ENCODE peak calls at places on chromosomes 12 and 14, in eight cellular contexts. H is lower leg skin, P is body of pancreas, Q is tibial nerve, N is upper lobe of left lung, T is NB4, U is ovary, R is HCT116. W is an unnamed sample.

GRCh38 chr12:12735301-12735700 is 18.1 kb downstream of the CDKN1B start:
- DNase-seq in H (no peak), P (no peak), Q (no peak), N (no peak), T (no peak), U (no peak), R (no peak), W (no peak)

GRCh38 chr12:109818253-109818652 is 14.9 kb downstream of the TRPV4 start:
- DNase-seq in H (no peak), P (no peak), Q (no peak), N (no peak), T (no peak), U (no peak), R (no peak), W (no peak)

GRCh38 chr12:112987561-112987960 is 9.2 kb downstream of the OAS2 start:
- DNase-seq in H (no peak), P (no peak), Q (no peak), N (no peak), T (no peak), U (no peak), R (no peak), W (peak; percentile 4)

GRCh38 chr12:946656-947055 is 2.8 kb downstream of the RAD52 start:
- DNase-seq in H (no peak), P (no peak), Q (no peak), N (no peak), T (peak; percentile 45), U (no peak), R (no peak), W (no peak)

GRCh38 chr12:95323204-95323603 is 105.6 kb downstream of the VEZT start:
- DNase-seq in H (no peak), P (no peak), Q (no peak), N (no peak), T (no peak), U (no peak), R (no peak), W (no peak)

GRCh38 chr12:124611559-124612391 is 44.4 kb upstream of the NCOR2 start:
- DNase-seq in H (no peak), P (no peak), Q (no peak), N (no peak), T (no peak), U (no peak), R (no peak), W (no peak)

GRCh38 chr12:100755186-100755585 is 39.4 kb upstream of the ANO4 start:
- DNase-seq in H (no peak), P (no peak), Q (no peak), N (no peak), T (no peak), U (no peak), R (no peak), W (no peak)

GRCh38 chr12:21615441-21615840 is 10.8 kb upstream of the GYS2 start:
- DNase-seq in H (no peak), P (no peak), Q (no peak), N (no peak), T (peak; percentile 85), U (no peak), R (no peak), W (no peak)

GRCh38 chr12:78038986-78039385 is 208.3 kb downstream of the NAV3 start:
- DNase-seq in H (no peak), P (no peak), Q (no peak), N (no peak), T (no peak), U (no peak), R (no peak), W (no peak)

GRCh38 chr12:113247123-113248045 is 26.1 kb downstream of the TPCN1 start:
- DNase-seq in H (no peak), P (peak; percentile 39), Q (no peak), N (peak; percentile 44), T (peak; percentile 97), U (no peak), R (no peak), W (no peak)

GRCh38 chr12:93968518-93968917 is 179.9 kb upstream of the PLXNC1 start:
- DNase-seq in H (no peak), P (no peak), Q (no peak), N (no peak), T (no peak), U (no peak), R (no peak), W (no peak)

GRCh38 chr14:34275038-34275437 is 187.0 kb downstream of the SPTSSA start:
- DNase-seq in H (no peak), P (no peak), Q (no peak), N (no peak), T (no peak), U (no peak), R (no peak), W (no peak)

GRCh38 chr14:85528882-85529585 is 910 bp upstream of the FLRT2 start:
- DNase-seq in H (peak; percentile 33), P (peak; percentile 45), Q (no peak), N (no peak), T (no peak), U (peak; percentile 44), R (no peak), W (no peak)

GRCh38 chr12:9673404-9674225 is 4.1 kb downstream of the CLEC2D start:
- DNase-seq in H (no peak), P (peak; percentile 39), Q (no peak), N (peak; percentile 74), T (peak; percentile 62), U (peak; percentile 55), R (peak; percentile 51), W (no peak)

GRCh38 chr14:59389936-59390335 is 75.2 kb downstream of the GPR135 start:
- DNase-seq in H (no peak), P (no peak), Q (no peak), N (no peak), T (no peak), U (no peak), R (no peak), W (no peak)

GRCh38 chr12:10557766-10558165 is 52.1 kb downstream of the EIF2S3B start:
- DNase-seq in H (no peak), P (no peak), Q (no peak), N (no peak), T (no peak), U (no peak), R (no peak), W (no peak)

GRCh38 chr12:110883251-110883650 is 36.5 kb downstream of the CCDC63 start:
- DNase-seq in H (no peak), P (no peak), Q (no peak), N (no peak), T (no peak), U (no peak), R (no peak), W (no peak)

DNA sequence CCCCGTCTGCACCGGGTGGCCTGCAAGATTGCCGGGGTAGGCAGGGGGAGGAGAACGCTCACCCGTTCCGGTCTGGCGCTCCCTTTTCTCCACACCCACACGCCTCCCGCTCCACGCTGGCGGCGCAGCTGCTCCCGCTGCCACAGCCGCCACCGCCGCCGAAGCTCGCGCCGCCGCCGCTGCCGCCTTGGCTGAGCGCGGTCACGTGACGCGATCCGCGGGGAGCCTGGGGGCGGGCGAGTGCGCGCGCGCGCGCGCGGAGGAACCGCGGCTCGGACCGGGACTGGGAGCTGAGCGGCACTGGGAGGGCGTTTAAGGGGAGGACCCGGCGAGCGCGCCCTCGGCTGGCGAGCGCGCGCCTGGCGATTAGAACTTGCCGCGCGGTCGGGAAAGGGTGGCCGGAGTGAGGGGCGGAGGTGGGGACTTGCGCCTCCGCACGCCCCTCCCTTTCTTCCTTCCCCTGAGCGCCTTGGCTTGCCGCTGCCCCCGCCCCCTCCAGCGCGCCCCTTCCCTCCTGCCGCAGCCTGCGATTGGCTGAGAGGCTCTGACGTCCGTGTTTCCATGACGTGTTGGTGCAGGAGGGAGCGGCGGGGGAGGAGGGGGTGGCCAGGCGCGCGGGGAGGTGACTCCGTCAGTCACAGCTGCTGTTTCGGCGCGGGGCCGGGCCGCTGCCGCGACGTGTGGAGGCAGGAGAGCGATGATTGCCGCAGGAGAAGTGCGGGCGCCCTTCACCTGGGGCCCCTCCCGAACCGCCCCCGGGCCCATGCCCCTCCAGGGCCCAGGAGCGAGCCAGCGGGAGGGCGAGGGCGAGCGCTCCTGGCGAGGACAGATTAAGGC is 737 bp upstream of the ATP2B1 start:
- DNase-seq in H (peak; percentile 99), P (peak; percentile 99), Q (peak; percentile 99), N (peak; percentile 98), T (peak; percentile 100), U (peak; percentile 98), R (peak; percentile 97), W (peak; percentile 100)
- TF ChIP-seq POLR2A in H (peak; percentile 85), P (peak; percentile 92), Q (peak; percentile 96), N (peak; percentile 43), T (peak; percentile 57), U (peak; percentile 95), R (no peak), W (peak; percentile 92)

GRCh38 chr14:68789002-68789797 is 3.7 kb downstream of the ZFP36L1 start:
- DNase-seq in H (peak; percentile 87), P (peak; percentile 90), Q (peak; percentile 73), N (peak; percentile 91), T (peak; percentile 86), U (peak; percentile 82), R (no peak), W (peak; percentile 95)
- TF ChIP-seq POLR2A in H (no peak), P (peak; percentile 18), Q (no peak), N (no peak), T (no peak), U (no peak), R (no peak), W (no peak)

DNA sequence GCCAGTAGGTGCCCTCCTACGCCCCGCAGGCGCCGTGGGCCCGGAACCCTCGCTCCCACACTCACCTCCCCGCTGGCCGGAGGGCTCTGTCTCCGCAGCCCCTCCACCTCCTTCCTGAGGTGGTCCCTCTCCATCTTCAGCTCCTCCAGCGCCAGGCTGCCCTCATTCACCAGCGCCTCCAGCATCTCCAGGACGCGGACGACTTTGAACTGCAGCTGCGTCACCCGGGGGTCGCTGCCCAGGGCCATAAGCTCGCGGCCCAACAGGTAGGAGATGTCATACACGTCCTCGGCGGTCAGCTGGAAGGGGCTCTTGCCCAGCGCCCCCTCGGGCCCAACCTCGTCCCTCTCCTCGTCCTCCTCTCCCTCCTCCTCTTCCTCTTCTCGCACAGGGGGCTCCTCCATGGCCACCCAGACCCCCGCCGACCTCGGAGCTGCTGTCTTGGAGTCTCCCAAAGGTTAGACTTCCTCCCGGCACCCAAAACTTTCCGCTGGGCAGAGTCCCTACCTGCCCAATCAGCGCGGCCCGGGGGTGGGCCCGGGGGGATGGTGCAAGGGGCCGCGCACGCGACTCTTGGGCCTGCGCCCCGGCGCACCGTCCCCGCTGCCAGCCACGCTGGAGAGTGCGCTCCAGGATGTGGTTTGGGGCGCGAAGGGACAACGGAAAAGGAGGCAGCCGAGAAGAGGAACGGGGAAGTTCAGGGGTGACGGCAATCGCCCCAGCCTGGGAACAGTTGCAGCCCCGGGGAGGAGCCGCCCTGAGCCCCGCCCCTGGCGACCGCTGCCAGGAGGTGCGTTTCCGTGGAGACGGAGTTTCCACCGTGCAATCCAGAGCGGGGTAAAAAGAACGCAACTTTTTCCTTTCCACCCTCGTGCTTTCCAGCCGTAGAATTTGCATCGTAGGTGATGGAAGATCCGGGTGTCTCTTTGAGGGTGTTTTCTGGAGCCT is at the start of gene RILPL2:
- DNase-seq in H (peak; percentile 90), P (peak; percentile 89), Q (peak; percentile 82), N (peak; percentile 98), T (peak; percentile 100), U (peak; percentile 91), R (peak; percentile 47), W (peak; percentile 96)
- TF ChIP-seq POLR2A in H (no peak), P (no peak), Q (peak; percentile 64), N (no peak), T (peak; percentile 80), U (peak; percentile 35), R (no peak), W (peak; percentile 42)

DNA sequence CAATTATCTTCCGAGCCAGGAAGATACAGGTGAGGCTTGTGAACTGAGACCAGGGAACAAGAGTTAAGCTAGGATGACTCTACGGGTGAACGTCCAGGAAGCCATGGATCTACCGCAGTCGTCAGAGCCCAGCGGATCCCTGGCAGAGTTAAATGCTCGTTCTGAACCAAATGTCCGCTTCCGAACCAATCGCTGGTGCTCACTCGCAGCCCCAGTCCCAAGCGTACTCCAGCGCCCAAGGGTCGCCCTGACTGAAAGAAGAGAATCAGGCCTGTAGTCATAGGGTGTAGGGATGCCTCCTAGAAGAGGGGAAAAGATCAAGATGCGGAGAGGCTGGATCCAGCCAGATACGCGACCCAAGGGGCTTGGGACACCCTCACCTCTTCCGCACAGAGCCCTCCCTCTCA is 283 bp downstream of the VIPAS39 start:
- DNase-seq in H (no peak), P (no peak), Q (no peak), N (no peak), T (no peak), U (no peak), R (no peak), W (no peak)
- TF ChIP-seq POLR2A in H (no peak), P (no peak), Q (peak; percentile 54), N (no peak), T (no peak), U (no peak), R (peak; percentile 91), W (no peak)

W was measured in suprapubic skin.